ENCODE peak calls at places on chromosomes 3 and 15, in nine cellular contexts. S is sigmoid colon, J is suprapubic skin, O is H1, P is transverse colon, M is HCT116, Y is stomach, B is prostate gland, A is GM12878. D is an unnamed sample.
A peak's percentile ranks its signal among the peaks of the same experiment; 100 is the strongest.

GRCh38 chr3:130529816-130530215 is 12.8 kb downstream of the COL6A6 start:
- DNase-seq in M (no peak), Y (no peak), S (no peak), O (no peak), B (no peak), J (no peak), A (no peak), P (no peak), D (no peak)

GRCh38 chr15:66646308-66646707 is 55.7 kb upstream of the SMAD6 start:
- DNase-seq in P (no peak), B (no peak), M (no peak), S (no peak), A (no peak), J (no peak), Y (no peak), O (no peak), D (no peak)

GRCh38 chr3:51715231-51716058 is 8.6 kb downstream of the GRM2 start:
- DNase-seq in B (no peak), S (peak; percentile 60), M (no peak), A (no peak), Y (peak; percentile 24), J (no peak), P (no peak), O (no peak), D (no peak)

GRCh38 chr3:11749486-11749885 is 97.2 kb downstream of the TAMM41 start:
- DNase-seq in M (no peak), J (no peak), O (no peak), S (no peak), B (no peak), P (no peak), Y (no peak), A (no peak), D (no peak)

GRCh38 chr15:42456971-42457370 is 34.0 kb downstream of the ZNF106 start:
- DNase-seq in P (no peak), J (no peak), A (no peak), B (no peak), M (no peak), O (no peak), Y (no peak), S (no peak), D (no peak)

GRCh38 chr3:128590948-128591347 is 59.7 kb downstream of the RPN1 start:
- DNase-seq in Y (no peak), O (peak; percentile 75), J (no peak), B (no peak), M (no peak), S (no peak), A (no peak), P (no peak), D (no peak)

GRCh38 chr3:187987919-187988318 is 166.0 kb upstream of the LPP start:
- DNase-seq in S (no peak), O (no peak), Y (no peak), M (no peak), A (no peak), J (no peak), P (no peak), B (no peak), D (no peak)

GRCh38 chr3:95923496-95924210 is 890.7 kb upstream of the EPHA6 start:
- DNase-seq in M (no peak), O (no peak), P (no peak), Y (no peak), A (no peak), B (no peak), J (peak; percentile 73), S (no peak), D (no peak)

GRCh38 chr15:87573534-87573933 is 683.0 kb downstream of the NTRK3 start:
- DNase-seq in J (no peak), S (no peak), P (no peak), M (no peak), A (no peak), B (no peak), Y (no peak), O (no peak), D (no peak)

GRCh38 chr3:186998937-186999368 is 68.6 kb downstream of the ST6GAL1 start:
- DNase-seq in Y (no peak), P (no peak), A (no peak), J (no peak), M (no peak), S (no peak), O (peak; percentile 76), B (no peak), D (no peak)

GRCh38 chr15:58448331-58448730 is 16.5 kb downstream of the LIPC start:
- DNase-seq in P (no peak), Y (no peak), A (no peak), J (peak; percentile 39), M (no peak), S (no peak), B (no peak), O (no peak), D (no peak)

GRCh38 chr3:126807795-126808194 is 103.8 kb downstream of the CHCHD6 start:
- DNase-seq in Y (no peak), O (no peak), S (no peak), B (no peak), P (no peak), J (no peak), A (no peak), M (no peak), D (no peak)

GRCh38 chr15:31446546-31446945 is 119.9 kb downstream of the KLF13 start:
- DNase-seq in O (peak; percentile 2), A (no peak), Y (no peak), J (no peak), P (no peak), S (no peak), M (no peak), B (no peak), D (no peak)

GRCh38 chr3:49663831-49664230 is 10.3 kb upstream of the APEH start:
- DNase-seq in M (no peak), S (no peak), O (no peak), Y (no peak), A (no peak), P (no peak), J (no peak), B (no peak), D (no peak)
- TF ChIP-seq POLR2A in M (no peak), S (no peak), O (no peak), Y (no peak), A (no peak), P (no peak), J (no peak), B (no peak), D (no peak)

GRCh38 chr15:40331026-40331425 is 7.5 kb downstream of the INAFM2 start:
- DNase-seq in S (peak; percentile 65), A (no peak), O (no peak), M (no peak), Y (no peak), J (no peak), P (no peak), B (no peak), D (no peak)
- TF ChIP-seq POLR2AphosphoS5 in S (no peak), A (no peak), O (no peak), M (no peak), Y (no peak), J (no peak), P (no peak), B (no peak), D (no peak)

DNA sequence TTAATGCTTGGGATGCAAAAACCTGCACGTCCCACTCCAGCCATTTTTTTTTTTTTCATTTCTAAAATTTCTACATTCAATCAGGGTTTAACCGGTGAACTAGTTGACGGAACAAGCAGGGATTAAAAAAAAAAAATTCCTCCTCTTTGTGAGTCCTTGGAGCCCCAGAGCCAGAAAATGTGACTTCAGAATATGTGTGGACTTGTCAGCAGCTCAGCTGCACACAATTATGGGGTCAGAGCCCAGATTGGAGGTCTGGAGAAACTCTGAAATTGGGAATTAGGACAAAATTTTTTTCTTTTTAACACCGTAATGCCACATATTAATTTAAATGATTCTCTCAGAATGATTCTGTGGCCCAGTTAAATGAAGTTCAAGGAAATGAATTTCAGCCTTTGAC is 921.0 kb upstream of the CFAP20DC start:
- DNase-seq in B (no peak), Y (no peak), J (no peak), P (no peak), M (no peak), A (no peak), S (no peak), O (no peak), D (no peak)
- H3K4me3 ChIP-seq in B (no peak overlapping the region), Y (no peak overlapping the region), J (no peak overlapping the region), P (no peak overlapping the region), M (no peak overlapping the region), A (no peak overlapping the region), S (no peak overlapping the region), O (no peak overlapping the region), D (no peak overlapping the region)

GRCh38 chr3:138406606-138407005 is 27.8 kb upstream of the ESYT3 start:
- DNase-seq in Y (no peak), A (no peak), O (no peak), J (no peak), M (no peak), B (no peak), P (no peak), S (no peak), D (no peak)

GRCh38 chr3:138408751-138409161 is 25.7 kb upstream of the ESYT3 start:
- DNase-seq in P (no peak), S (no peak), Y (no peak), O (no peak), M (no peak), A (no peak), J (no peak), B (no peak), D (no peak)

GRCh38 chr3:138409171-138409570 is 25.2 kb upstream of the ESYT3 start:
- DNase-seq in O (no peak), S (no peak), B (no peak), A (no peak), Y (no peak), M (no peak), J (no peak), P (no peak), D (no peak)

GRCh38 chr3:138405486-138405885 is 28.9 kb upstream of the ESYT3 start:
- DNase-seq in M (no peak), S (no peak), P (no peak), J (no peak), Y (no peak), O (no peak), A (no peak), B (no peak), D (no peak)

DNA sequence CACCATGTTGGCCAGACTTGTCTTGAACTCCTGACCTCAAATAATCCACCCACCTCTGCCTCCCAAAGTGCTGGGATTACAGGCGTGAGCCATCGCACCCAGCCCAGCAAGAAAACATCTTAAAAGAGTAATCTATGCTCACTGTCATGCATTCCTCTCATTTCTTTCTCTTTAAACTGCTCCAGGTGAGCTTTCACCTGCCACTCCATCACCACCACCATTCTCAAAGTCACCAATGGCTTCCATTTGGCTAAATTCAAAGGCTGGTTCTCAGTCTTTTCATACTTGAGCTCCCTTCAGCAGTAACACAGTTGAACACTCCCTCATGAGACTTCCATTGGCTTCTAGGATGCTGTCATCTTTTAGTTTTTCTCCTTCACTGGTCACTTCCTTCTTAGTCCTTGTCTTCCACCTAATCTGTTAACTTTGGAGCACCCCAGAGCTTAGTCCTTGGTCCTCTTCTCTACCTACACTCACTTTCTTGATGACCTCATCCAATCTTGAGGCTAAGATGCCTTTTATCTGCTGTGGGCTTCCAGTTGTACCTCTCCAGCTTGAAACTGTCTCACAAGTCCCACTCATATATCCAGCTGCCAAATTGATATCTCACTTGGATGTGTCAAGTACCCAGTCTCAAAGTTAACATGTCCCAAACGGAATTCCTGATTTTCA is 27.0 kb upstream of the ESYT3 start:
- DNase-seq in S (no peak), M (no peak), J (no peak), P (no peak), B (no peak), A (no peak), Y (no peak), O (no peak), D (no peak)
- TF ChIP-seq POLR2A in S (no peak), M (no peak), J (no peak), P (no peak), B (no peak), A (no peak), Y (no peak), O (no peak), D (no peak)

D was measured in vagina.